ENCODE peak calls at places on chromosomes 16 and 17, in six cellular contexts. R is upper lobe of left lung, M is tibial nerve, K is vagina, W is uterus, I is ovary. V is an unnamed sample. For H3K4me1, the result is how much of the 10 kb centered on the place peaks cover.

GRCh38 chr17:17886253-17886652 is 49.5 kb upstream of the SREBF1 start:
- DNase-seq in R (peak), M (no peak), K (no peak), W (no peak), I (no peak), V (no peak)

GRCh38 chr17:64130559-64131001 is 636 bp upstream of the ERN1 start:
- DNase-seq in R (no peak), M (no peak), K (no peak), W (peak), I (peak), V (no peak)

GRCh38 chr16:47528431-47528830 is 67.3 kb downstream of the PHKB start:
- DNase-seq in R (no peak), M (no peak), K (no peak), W (no peak), I (no peak), V (no peak)

GRCh38 chr17:69819316-69820087 is 255.5 kb upstream of the KCNJ16 start:
- DNase-seq in R (no peak), M (no peak), K (no peak), W (no peak), I (no peak), V (no peak)

GRCh38 chr16:86818701-86819522 is 240.6 kb downstream of the FOXL1 start:
- DNase-seq in R (no peak), M (no peak), K (no peak), W (no peak), I (no peak), V (no peak)

GRCh38 chr16:75754126-75754525 is 27.8 kb upstream of the CPHXL start:
- DNase-seq in R (no peak), M (no peak), K (no peak), W (no peak), I (no peak), V (no peak)

GRCh38 chr16:69465083-69465721 is 40.8 kb downstream of the CYB5B start:
- DNase-seq in R (no peak), M (no peak), K (no peak), W (no peak), I (no peak), V (no peak)

GRCh38 chr16:67055712-67056487 is 27.0 kb downstream of the CBFB start:
- DNase-seq in R (no peak), M (no peak), K (no peak), W (no peak), I (no peak), V (no peak)

GRCh38 chr16:26765087-26765486 is 301.6 kb upstream of the C16orf82 start:
- DNase-seq in R (no peak), M (no peak), K (no peak), W (no peak), I (no peak), V (no peak)

GRCh38 chr16:80580109-80580832 is 39.5 kb downstream of the DYNLRB2 start:
- DNase-seq in R (no peak), M (no peak), K (no peak), W (no peak), I (no peak), V (no peak)

GRCh38 chr16:47392114-47392513 is 68.7 kb downstream of the ITFG1 start:
- DNase-seq in R (no peak), M (no peak), K (no peak), W (no peak), I (no peak), V (no peak)

GRCh38 chr16:87421369-87421912 is 29.3 kb downstream of the MAP1LC3B start:
- DNase-seq in R (no peak), M (no peak), K (no peak), W (no peak), I (no peak), V (peak)

GRCh38 chr16:90019543-90020259 is 445 bp upstream of the DBNDD1 start:
- DNase-seq in R (peak), M (no peak), K (no peak), W (no peak), I (peak), V (no peak)

DNA sequence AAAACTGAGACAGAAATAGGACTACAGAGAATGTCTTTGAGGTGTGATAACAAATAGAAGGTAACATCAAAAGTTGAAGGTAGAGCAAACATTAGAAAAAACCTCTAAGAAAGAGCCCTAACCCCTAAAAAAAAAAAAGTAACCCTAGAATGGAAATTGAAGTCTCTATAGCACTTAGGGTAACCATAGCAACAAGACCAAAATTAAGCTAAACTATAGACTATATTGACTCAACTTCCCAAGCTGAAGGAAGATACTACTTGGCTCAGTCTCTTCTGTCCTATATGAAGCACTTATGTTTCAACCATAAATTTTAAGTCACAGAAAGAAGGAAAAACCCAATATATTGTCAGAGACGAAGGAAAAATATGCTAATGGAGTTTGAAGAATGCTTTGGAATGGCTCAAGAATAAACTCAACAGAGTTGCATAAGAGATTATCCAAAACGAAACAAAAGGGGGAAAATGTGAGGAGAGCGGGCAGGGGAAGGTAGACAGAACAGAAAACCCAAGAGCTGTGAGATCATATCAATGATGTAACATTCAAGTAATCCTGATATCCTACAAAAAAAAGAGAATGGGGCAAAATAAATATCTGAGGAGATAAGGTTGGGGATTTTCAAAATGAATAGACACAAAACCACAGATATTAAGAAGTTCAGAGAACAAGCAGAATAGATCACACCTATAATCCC is 88.4 kb downstream of the USP32 start:
- DNase-seq in R (no peak), M (no peak), K (no peak), W (no peak), I (no peak), V (no peak)
- H3K27ac ChIP-seq in R (no peak), M (no peak), K (no peak), W (no peak), I (no peak), V (no peak)

DNA sequence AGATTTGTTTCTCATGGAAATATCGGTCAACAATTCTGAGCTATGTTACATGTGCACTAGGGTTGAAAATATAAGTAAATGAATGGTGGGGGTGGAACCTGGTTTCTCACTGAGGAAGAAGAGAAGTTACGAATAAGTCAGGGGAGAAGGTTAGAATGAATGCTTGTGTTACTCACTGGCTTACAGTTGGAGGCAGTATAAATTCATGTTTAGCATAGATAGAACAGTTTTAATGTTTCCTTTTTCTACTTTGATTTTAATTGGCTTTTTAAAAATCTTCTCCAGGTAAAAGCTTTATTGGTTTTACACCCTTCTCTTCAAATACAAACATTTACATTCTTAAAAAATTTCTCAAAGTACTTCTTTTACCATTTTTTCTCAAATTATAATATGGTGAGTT is 1113.7 kb downstream of the CDH11 start:
- DNase-seq in R (no peak), M (no peak), K (no peak), W (no peak), I (no peak), V (no peak)
- H3K4me1 ChIP-seq in R (under half), M (under half), K (under half), W (under half), I (under half), V (under half)

DNA sequence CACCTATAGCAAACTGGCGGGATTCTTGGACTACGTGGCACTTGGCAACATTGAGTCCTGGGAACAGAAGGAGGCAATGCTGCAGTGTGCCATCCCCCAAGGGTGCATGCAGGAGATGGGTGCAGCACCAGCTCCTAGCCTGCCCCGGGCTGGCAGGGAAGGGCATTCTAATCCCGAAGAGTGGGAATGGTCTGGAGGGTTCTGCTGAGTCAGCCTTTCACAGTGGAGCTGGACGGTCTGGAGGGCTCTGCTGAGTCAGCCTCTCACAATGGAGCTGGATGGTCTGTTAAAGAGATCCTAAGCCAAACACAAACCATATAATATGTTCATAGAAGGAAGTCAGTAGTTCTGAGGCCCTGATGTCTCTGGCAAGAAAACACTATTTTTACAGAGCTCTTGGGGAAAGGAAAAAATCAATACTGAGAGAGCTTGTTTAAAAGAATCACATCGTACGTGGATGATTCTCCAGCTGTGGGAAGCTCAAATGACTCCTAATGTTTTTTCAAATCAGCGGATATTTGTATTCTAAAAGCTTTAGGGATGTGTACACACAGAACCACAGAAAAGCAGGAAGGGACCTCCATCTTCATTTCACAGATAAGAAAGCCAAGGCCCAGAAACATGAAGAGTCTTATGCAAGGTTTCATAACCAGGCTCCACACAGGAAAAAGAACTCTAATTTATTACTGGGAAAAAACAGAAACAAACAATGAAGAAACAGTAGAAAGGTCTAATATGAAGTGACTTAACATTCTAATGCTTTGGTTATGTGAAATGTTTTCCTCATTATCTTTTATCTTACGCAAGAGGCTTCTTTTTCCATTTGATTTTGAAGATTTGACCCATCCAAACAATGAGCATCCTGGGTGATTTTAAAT is 176.3 kb downstream of the VPS53 start:
- DNase-seq in R (no peak), M (no peak), K (no peak), W (no peak), I (no peak), V (no peak)
- TF ChIP-seq POLR2A in R (no peak), M (no peak), K (no peak), W (no peak), I (no peak), V (no peak)

GRCh38 chr17:57866723-57867122 is 16.9 kb upstream of the MRPS23 start:
- DNase-seq in R (no peak), M (no peak), K (no peak), W (peak), I (no peak), V (no peak)
- H3K27ac ChIP-seq in R (no peak), M (no peak), K (peak), W (no peak), I (no peak), V (no peak)

GRCh38 chr17:78726471-78727010 is 55.5 kb downstream of the CYTH1 start:
- DNase-seq in R (no peak), M (no peak), K (no peak), W (no peak), I (no peak), V (no peak)
- H3K4me1 ChIP-seq in R (half or more), M (under half), K (under half), W (under half), I (under half), V (under half)

GRCh38 chr16:15642557-15643452 is at the start of gene MARF1:
- DNase-seq in R (peak), M (peak), K (no peak), W (peak), I (peak), V (peak)
- TF ChIP-seq POLR2A in R (peak), M (peak), K (peak), W (peak), I (peak), V (peak)

DNA sequence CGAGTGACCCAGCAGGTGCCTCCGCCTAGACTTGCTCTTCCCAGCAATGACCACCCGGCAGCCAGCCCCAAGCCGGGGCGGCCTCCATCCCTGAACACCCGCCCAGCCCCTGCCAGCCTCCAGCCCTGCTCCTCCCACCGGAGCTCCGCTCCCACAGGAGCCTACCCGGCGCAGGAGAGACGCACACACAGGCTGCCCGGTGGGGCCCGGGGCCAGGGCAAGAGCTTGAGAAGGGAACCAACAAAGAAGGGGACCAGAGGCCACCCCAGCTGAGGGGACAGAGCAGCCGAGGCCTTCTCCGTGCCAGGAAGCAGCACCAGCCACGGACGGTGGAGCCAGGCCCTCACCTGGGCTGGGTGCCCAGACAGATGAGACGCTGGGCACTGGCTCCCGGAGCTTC is 13.8 kb downstream of the PKD1 start:
- DNase-seq in R (peak), M (no peak), K (no peak), W (peak), I (no peak), V (no peak)
- H3K27ac ChIP-seq in R (peak), M (peak), K (peak), W (peak), I (peak), V (no peak)

GRCh38 chr17:50697076-50697475 is 10.6 kb downstream of the ANKRD40 start:
- DNase-seq in R (no peak), M (no peak), K (no peak), W (no peak), I (no peak), V (no peak)
- H3K4me1 ChIP-seq in R (under half), M (under half), K (under half), W (under half), I (under half), V (under half)

V was measured in right lobe of liver.